ENCODE peak calls at places on chromosomes 4 and X, in eight cellular contexts. V is NB4, Z is A549, G is spleen, I is breast epithelium, S is sigmoid colon, A is H1, M is IMR-90. E is an unnamed sample.

GRCh38 chrX:153926863-153927685 is 1.0 kb upstream of the ARHGAP4 start:
- DNase-seq in G (peak), M (peak), Z (peak), I (no peak), V (peak), A (no peak), S (peak), E (no peak)

GRCh38 chr4:126250006-126250405 is 935.3 kb downstream of the FAT4 start:
- DNase-seq in Z (no peak), S (no peak), M (no peak), A (no peak), I (no peak), V (no peak), G (no peak), E (no peak)

GRCh38 chrX:139642241-139642927 is 65.6 kb downstream of the MCF2 start:
- DNase-seq in Z (no peak), M (no peak), S (no peak), V (no peak), G (no peak), I (no peak), A (no peak), E (no peak)

GRCh38 chr4:163866728-163867313 is 372.3 kb downstream of the TMA16 start:
- DNase-seq in G (no peak), M (peak), S (no peak), V (no peak), I (no peak), A (no peak), Z (no peak), E (no peak)

GRCh38 chrX:69066966-69067525 is 98.2 kb downstream of the PJA1 start:
- DNase-seq in I (no peak), G (peak), A (no peak), V (no peak), S (peak), M (peak), Z (no peak), E (no peak)

GRCh38 chrX:19072372-19072771 is 49.9 kb downstream of the ADGRG2 start:
- DNase-seq in I (no peak), A (no peak), G (no peak), V (no peak), S (no peak), M (no peak), Z (peak), E (no peak)

GRCh38 chrX:119190736-119191282 is 45.3 kb upstream of the PGRMC1 start:
- DNase-seq in M (peak), Z (peak), V (peak), A (no peak), G (no peak), I (no peak), S (no peak), E (no peak)

GRCh38 chrX:133868687-133869086 is 116.7 kb downstream of the GPC3 start:
- DNase-seq in M (no peak), S (no peak), I (no peak), G (no peak), A (no peak), V (no peak), Z (no peak), E (no peak)

GRCh38 chr4:41432889-41433288 is 105.1 kb upstream of the LIMCH1 start:
- DNase-seq in Z (peak), A (peak), S (no peak), I (no peak), G (no peak), M (peak), V (no peak), E (no peak)

GRCh38 chr4:88792268-88792781 is 94.7 kb upstream of the NAP1L5 start:
- DNase-seq in G (no peak), Z (peak), M (peak), I (no peak), S (no peak), A (no peak), V (no peak), E (no peak)

GRCh38 chr4:1368421-1369090 is 21.5 kb downstream of the UVSSA start:
- DNase-seq in I (peak), M (no peak), G (peak), S (peak), A (no peak), Z (no peak), V (no peak), E (no peak)

GRCh38 chr4:2340272-2341061 is 78.0 kb downstream of the ZFYVE28 start:
- DNase-seq in A (no peak), I (peak), M (no peak), Z (no peak), G (peak), V (no peak), S (peak), E (no peak)

GRCh38 chr4:26751838-26752237 is 108.8 kb upstream of the STIM2 start:
- DNase-seq in A (no peak), G (no peak), V (no peak), S (no peak), M (no peak), I (no peak), Z (no peak), E (no peak)

GRCh38 chr4:122045533-122045932 is 93.7 kb upstream of the TRPC3 start:
- DNase-seq in V (no peak), Z (peak), S (no peak), I (no peak), M (peak), G (no peak), A (no peak), E (peak)

GRCh38 chr4:8383451-8384160 is 56.9 kb downstream of the ACOX3 start:
- DNase-seq in M (peak), V (no peak), A (no peak), G (peak), S (no peak), Z (no peak), I (no peak), E (peak)

GRCh38 chrX:37813570-37813969 is 33.7 kb downstream of the CYBB start:
- DNase-seq in S (no peak), A (no peak), V (no peak), M (no peak), G (no peak), I (no peak), Z (no peak), E (no peak)

GRCh38 chr4:174314770-174315169 is 31.1 kb downstream of the CEP44 start:
- DNase-seq in M (peak), V (peak), I (no peak), S (no peak), G (no peak), Z (peak), A (peak), E (no peak)

GRCh38 chrX:34578237-34578636 is 78.8 kb downstream of the TMEM47 start:
- DNase-seq in S (no peak), Z (peak), M (peak), G (no peak), V (peak), I (no peak), A (no peak), E (no peak)

GRCh38 chr4:127622923-127623754 is 9.6 kb upstream of the INTU start:
- DNase-seq in M (peak), A (no peak), V (peak), G (peak), S (no peak), I (no peak), Z (peak), E (peak)

GRCh38 chr4:186265683-186266648 is at the start of gene F11:
- DNase-seq in V (no peak), Z (no peak), M (no peak), S (no peak), A (no peak), G (no peak), I (no peak), E (no peak)
- TF ChIP-seq POLR2A in V (no peak), Z (no peak), M (no peak), S (no peak), A (no peak), G (no peak), I (no peak), E (no peak)

GRCh38 chr4:24380953-24381506 is 203.3 kb downstream of the DHX15 start:
- DNase-seq in Z (no peak), S (no peak), I (no peak), M (no peak), A (no peak), G (no peak), V (no peak), E (no peak)
- H3K4me3 ChIP-seq in Z (no peak), S (no peak), I (no peak), M (no peak), A (no peak), G (no peak), V (no peak), E (no peak)

DNA sequence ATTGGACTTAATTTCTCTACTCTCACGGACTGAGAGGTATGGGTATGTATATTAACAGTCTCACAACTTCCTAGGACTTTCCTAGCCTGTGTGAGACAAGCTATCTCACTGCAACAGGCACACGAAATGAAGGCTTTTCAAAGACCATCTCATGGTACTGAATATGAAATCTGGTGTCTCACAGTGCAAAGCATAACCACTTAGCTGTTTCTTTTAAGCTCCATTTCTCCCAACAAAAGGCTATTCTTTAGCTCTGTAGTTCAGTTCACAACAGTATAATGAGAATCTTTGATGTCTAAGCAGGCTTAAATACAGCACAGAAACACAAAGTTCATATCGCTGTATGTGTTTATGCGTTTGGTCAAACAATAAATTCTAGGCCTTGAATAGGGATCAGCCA is 116.2 kb upstream of the PCDH18 start:
- DNase-seq in I (no peak), G (no peak), A (no peak), Z (no peak), V (no peak), M (no peak), S (no peak), E (no peak)
- TF ChIP-seq POLR2A in I (no peak), G (no peak), A (no peak), Z (no peak), V (no peak), M (no peak), S (no peak), E (no peak)

DNA sequence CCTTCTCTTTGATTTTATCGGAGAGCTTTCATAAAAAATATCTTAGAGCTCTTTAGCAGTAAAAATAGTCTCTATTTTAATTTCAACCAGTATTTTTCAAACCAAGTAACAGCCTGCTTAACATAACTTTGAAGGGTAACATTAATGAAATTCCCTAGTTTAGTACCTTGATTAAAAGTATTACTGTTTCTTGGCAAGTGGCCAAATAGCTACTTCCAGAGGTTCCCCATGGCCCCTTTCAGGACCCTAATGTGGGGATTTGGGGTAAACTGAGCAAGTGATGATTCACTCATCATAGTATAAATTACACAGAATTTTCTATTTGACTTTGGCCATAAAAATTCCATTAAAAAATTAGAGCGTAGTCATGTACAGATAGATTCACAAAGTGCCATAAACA is 211.0 kb downstream of the CAMK2D start:
- DNase-seq in V (no peak), A (no peak), G (no peak), M (no peak), S (no peak), Z (no peak), I (no peak), E (no peak)
- H3K4me3 ChIP-seq in V (no peak), A (no peak), G (no peak), M (no peak), S (no peak), Z (no peak), I (no peak), E (no peak)

GRCh38 chrX:13102636-13103035 is 58.2 kb upstream of the FAM9C start:
- DNase-seq in A (no peak), M (peak), Z (no peak), S (no peak), G (no peak), I (no peak), V (no peak), E (no peak)

GRCh38 chrX:13103914-13104274 is 59.5 kb upstream of the FAM9C start:
- DNase-seq in A (no peak), I (no peak), V (no peak), S (no peak), Z (no peak), M (no peak), G (no peak), E (no peak)

GRCh38 chrX:13099121-13099520 is 54.7 kb upstream of the FAM9C start:
- DNase-seq in A (no peak), S (no peak), G (no peak), M (no peak), I (no peak), V (no peak), Z (no peak), E (no peak)

GRCh38 chrX:13103111-13103913 is 58.9 kb upstream of the FAM9C start:
- DNase-seq in V (no peak), S (no peak), M (no peak), I (no peak), Z (no peak), G (no peak), A (no peak), E (no peak)

GRCh38 chrX:13101439-13102139 is 57.2 kb upstream of the FAM9C start:
- DNase-seq in Z (peak), M (peak), V (peak), G (peak), I (peak), A (no peak), S (peak), E (no peak)
- TF ChIP-seq POLR2A in Z (no peak), M (no peak), V (no peak), G (no peak), I (no peak), A (no peak), S (peak), E (no peak)

GRCh38 chr4:94455081-94455480 is 3.3 kb downstream of the PDLIM5 start:
- DNase-seq in A (no peak), I (peak), S (peak), M (peak), G (no peak), V (no peak), Z (peak), E (peak)
- H3K4me3 ChIP-seq in A (no peak), I (no peak), S (peak), M (no peak), G (no peak), V (no peak), Z (peak), E (no peak)